ENCODE peak calls at places on chromosomes 7 and 10, in six cellular contexts. E, R, P, M, F and N are unnamed samples.

GRCh38 chr7:47488205-47488968 is 93.5 kb downstream of the TNS3 start:
- DNase-seq in E (no peak), R (no peak), P (no peak), M (no peak), F (no peak), N (no peak)

GRCh38 chr7:98133181-98133580 is 26.5 kb downstream of the LMTK2 start:
- DNase-seq in E (no peak), R (peak), P (no peak), M (peak), F (no peak), N (no peak)

GRCh38 chr7:99459087-99459486 is 6.9 kb downstream of the ATP5MF start:
- DNase-seq in E (no peak), R (no peak), P (no peak), M (peak), F (peak), N (no peak)

GRCh38 chr7:57868771-57869483 is 418.9 kb downstream of the ZNF716 start:
- DNase-seq in E (peak), R (no peak), P (no peak), M (peak), F (no peak), N (no peak)

GRCh38 chr7:22647451-22648257 is 79.3 kb upstream of the IL6 start:
- DNase-seq in E (no peak), R (no peak), P (no peak), M (peak), F (no peak), N (no peak)

GRCh38 chr10:38094158-38094922 is at the start of gene ZNF37A:
- DNase-seq in E (peak), R (peak), P (peak), M (peak), F (peak), N (peak)

GRCh38 chr7:64959072-64959747 is 31.6 kb downstream of the ZNF117 start:
- DNase-seq in E (no peak), R (no peak), P (no peak), M (no peak), F (peak), N (no peak)

GRCh38 chr10:12597800-12598750 is 248.7 kb downstream of the CAMK1D start:
- DNase-seq in E (no peak), R (no peak), P (no peak), M (no peak), F (no peak), N (no peak)

GRCh38 chr7:130297628-130298027 is 4.7 kb downstream of the CPA4 start:
- DNase-seq in E (no peak), R (no peak), P (no peak), M (no peak), F (no peak), N (no peak)

GRCh38 chr10:116470768-116471415 is 43.2 kb downstream of the PNLIPRP3 start:
- DNase-seq in E (peak), R (no peak), P (peak), M (peak), F (peak), N (peak)

GRCh38 chr7:45708046-45708950 is 134.1 kb downstream of the ADCY1 start:
- DNase-seq in E (no peak), R (no peak), P (no peak), M (no peak), F (no peak), N (no peak)

GRCh38 chr7:122528879-122529481 is 169.9 kb downstream of the RNF133 start:
- DNase-seq in E (peak), R (no peak), P (peak), M (peak), F (peak), N (no peak)

GRCh38 chr10:314871-315270 is 179.6 kb downstream of the ZMYND11 start:
- DNase-seq in E (no peak), R (no peak), P (no peak), M (no peak), F (no peak), N (no peak)

GRCh38 chr10:3126741-3127342 is 45.7 kb downstream of the PITRM1 start:
- DNase-seq in E (no peak), R (no peak), P (no peak), M (no peak), F (no peak), N (no peak)

GRCh38 chr7:101370836-101371235 is 8.2 kb downstream of the COL26A1 start:
- DNase-seq in E (no peak), R (no peak), P (no peak), M (no peak), F (no peak), N (no peak)

GRCh38 chr10:33330543-33331019 is 3.9 kb downstream of the NRP1 start:
- DNase-seq in E (peak), R (peak), P (peak), M (peak), F (peak), N (peak)

GRCh38 chr7:115146148-115146547 is 224.3 kb downstream of the MDFIC start:
- DNase-seq in E (no peak), R (no peak), P (peak), M (no peak), F (no peak), N (no peak)

GRCh38 chr10:79433324-79434222 is 11.9 kb downstream of the ZCCHC24 start:
- DNase-seq in E (no peak), R (no peak), P (no peak), M (no peak), F (no peak), N (no peak)

GRCh38 chr7:45606050-45606449 is 31.9 kb downstream of the ADCY1 start:
- DNase-seq in E (no peak), R (no peak), P (no peak), M (no peak), F (no peak), N (peak)

GRCh38 chr7:137642467-137642866 is 204.3 kb downstream of the DGKI start:
- DNase-seq in E (no peak), R (no peak), P (no peak), M (no peak), F (no peak), N (no peak)

GRCh38 chr10:14606633-14607032 is 168.1 kb downstream of the FAM107B start:
- DNase-seq in E (no peak), R (no peak), P (no peak), M (no peak), F (no peak), N (no peak)

GRCh38 chr7:71480814-71481213 is 348.9 kb downstream of the GALNT17 start:
- DNase-seq in E (no peak), R (no peak), P (no peak), M (no peak), F (no peak), N (no peak)

GRCh38 chr7:70183278-70183677 is 585.0 kb downstream of the AUTS2 start:
- DNase-seq in E (no peak), R (no peak), P (no peak), M (no peak), F (no peak), N (no peak)

GRCh38 chr7:107322015-107322414 is 147.8 kb upstream of the GPR22 start:
- DNase-seq in E (no peak), R (no peak), P (no peak), M (peak), F (no peak), N (no peak)

GRCh38 chr7:100126239-100126930 is 382 bp upstream of the MBLAC1 start:
- DNase-seq in E (no peak), R (no peak), P (no peak), M (no peak), F (no peak), N (no peak)

GRCh38 chr7:23468721-23469149 is 1.6 kb downstream of the IGF2BP3 start:
- DNase-seq in E (peak), R (no peak), P (no peak), M (peak), F (no peak), N (no peak)

GRCh38 chr10:66586073-66586472 is 339.8 kb upstream of the LRRTM3 start:
- DNase-seq in E (no peak), R (no peak), P (no peak), M (no peak), F (no peak), N (no peak)

GRCh38 chr10:77478248-77478963 is 159.2 kb downstream of the KCNMA1 start:
- DNase-seq in E (no peak), R (no peak), P (no peak), M (no peak), F (no peak), N (no peak)

GRCh38 chr10:34228066-34228465 is 587.0 kb downstream of the PARD3 start:
- DNase-seq in E (no peak), R (no peak), P (no peak), M (no peak), F (no peak), N (no peak)

GRCh38 chr10:128534686-128535085 is 408.5 kb upstream of the MKI67 start:
- DNase-seq in E (no peak), R (no peak), P (no peak), M (no peak), F (no peak), N (no peak)

GRCh38 chr10:50397312-50398140 is 146.2 kb upstream of the ASAH2 start:
- DNase-seq in E (no peak), R (no peak), P (no peak), M (no peak), F (peak), N (no peak)
- H3K4me2 ChIP-seq in E (peak), R (peak), P (peak), M (peak), F (no peak), N (no peak)

GRCh38 chr10:124345521-124345920 is 73.2 kb downstream of the OAT start:
- DNase-seq in E (no peak), R (no peak), P (no peak), M (no peak), F (no peak), N (no peak)

GRCh38 chr10:124347956-124348355 is 70.8 kb downstream of the OAT start:
- DNase-seq in E (no peak), R (no peak), P (no peak), M (peak), F (no peak), N (no peak)

GRCh38 chr10:124348801-124349200 is 69.9 kb downstream of the OAT start:
- DNase-seq in E (no peak), R (no peak), P (no peak), M (no peak), F (no peak), N (no peak)

GRCh38 chr10:124349231-124349992 is 69.3 kb downstream of the OAT start:
- DNase-seq in E (no peak), R (no peak), P (no peak), M (no peak), F (no peak), N (no peak)

DNA sequence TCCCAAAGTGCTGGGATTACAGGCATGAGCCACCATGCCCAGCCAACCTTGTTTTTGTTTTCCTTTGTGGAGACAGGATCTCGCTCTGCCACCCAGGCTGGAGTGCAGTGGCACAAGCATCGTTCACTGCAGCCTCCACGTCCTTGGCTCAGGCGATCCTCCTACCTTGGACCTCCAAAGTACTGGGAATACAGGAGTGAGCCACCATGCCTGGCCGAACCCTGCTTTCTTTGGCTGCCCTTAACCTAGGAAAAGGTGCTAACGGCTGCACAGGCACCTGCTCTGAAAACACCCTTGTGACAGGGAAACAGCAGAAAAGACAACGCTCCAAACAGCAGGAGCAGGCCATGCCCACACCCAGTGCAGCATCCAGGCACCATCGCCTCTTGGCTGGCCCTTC is 71.9 kb downstream of the OAT start:
- DNase-seq in E (no peak), R (no peak), P (no peak), M (no peak), F (no peak), N (no peak)
- TF ChIP-seq SIN3A in E (no peak), R (no peak), P (no peak), M (no peak), F (no peak), N (no peak)

GRCh38 chr7:128003179-128003578 is 28.1 kb downstream of the LRRC4 start:
- DNase-seq in E (no peak), R (no peak), P (no peak), M (no peak), F (no peak), N (no peak)
- H3K4me2 ChIP-seq in E (no peak), R (no peak), P (no peak), M (no peak), F (no peak), N (no peak)

GRCh38 chr10:115171392-115171960 is 78.3 kb downstream of the ATRNL1 start:
- DNase-seq in E (peak), R (no peak), P (peak), M (peak), F (no peak), N (no peak)

GRCh38 chr10:115164220-115164619 is 71.1 kb downstream of the ATRNL1 start:
- DNase-seq in E (no peak), R (no peak), P (no peak), M (no peak), F (no peak), N (no peak)

GRCh38 chr10:115163129-115163528 is 70.0 kb downstream of the ATRNL1 start:
- DNase-seq in E (no peak), R (no peak), P (no peak), M (no peak), F (no peak), N (no peak)

GRCh38 chr10:115167716-115168115 is 74.6 kb downstream of the ATRNL1 start:
- DNase-seq in E (no peak), R (no peak), P (no peak), M (no peak), F (no peak), N (no peak)
- TF ChIP-seq SIN3A in E (no peak), R (no peak), P (no peak), M (no peak), F (no peak), N (no peak)